ENCODE peak calls at places on chromosomes 7 and 10, in seven cellular contexts. One of them, this sample, is unnamed. For H3K36me3 and H3K9me3, the result is how much of the 10 kb centered on the place peaks cover.

GRCh38 chr10:113027574-113028392 is 77.7 kb downstream of the TCF7L2 start:
- DNase-seq in colonic mucosa: no peak
- DNase-seq in stomach: no peak
- DNase-seq in gastrocnemius medialis: no peak
- DNase-seq in spleen: no peak
- DNase-seq in MM.1S: no peak
- DNase-seq in heart left ventricle: no peak
- DNase-seq in this sample: no peak

GRCh38 chr10:117936136-117936535 is 110.6 kb downstream of the RAB11FIP2 start:
- DNase-seq in colonic mucosa: no peak
- DNase-seq in stomach: no peak
- DNase-seq in gastrocnemius medialis: peak
- DNase-seq in spleen: no peak
- DNase-seq in MM.1S: no peak
- DNase-seq in heart left ventricle: no peak
- DNase-seq in this sample: no peak

GRCh38 chr10:108090476-108091215 is 926.1 kb upstream of the SORCS1 start:
- DNase-seq in colonic mucosa: no peak
- DNase-seq in stomach: no peak
- DNase-seq in gastrocnemius medialis: no peak
- DNase-seq in spleen: peak
- DNase-seq in MM.1S: no peak
- DNase-seq in heart left ventricle: no peak
- DNase-seq in this sample: no peak

GRCh38 chr10:12419279-12419847 is 70.0 kb downstream of the CAMK1D start:
- DNase-seq in colonic mucosa: no peak
- DNase-seq in stomach: no peak
- DNase-seq in gastrocnemius medialis: peak
- DNase-seq in spleen: peak
- DNase-seq in MM.1S: no peak
- DNase-seq in heart left ventricle: no peak
- DNase-seq in this sample: no peak

GRCh38 chr10:60662917-60663614 is 115.2 kb upstream of the CDK1 start:
- DNase-seq in colonic mucosa: no peak
- DNase-seq in stomach: no peak
- DNase-seq in gastrocnemius medialis: no peak
- DNase-seq in spleen: no peak
- DNase-seq in MM.1S: no peak
- DNase-seq in heart left ventricle: no peak
- DNase-seq in this sample: no peak

GRCh38 chr7:143176128-143176527 is 7.1 kb upstream of the TAS2R39 start:
- DNase-seq in colonic mucosa: no peak
- DNase-seq in stomach: no peak
- DNase-seq in gastrocnemius medialis: no peak
- DNase-seq in spleen: no peak
- DNase-seq in MM.1S: no peak
- DNase-seq in heart left ventricle: no peak
- DNase-seq in this sample: no peak

GRCh38 chr10:128125416-128125943 is 743 bp downstream of the MKI67 start:
- DNase-seq in colonic mucosa: peak
- DNase-seq in stomach: no peak
- DNase-seq in gastrocnemius medialis: no peak
- DNase-seq in spleen: peak
- DNase-seq in MM.1S: peak
- DNase-seq in heart left ventricle: no peak
- DNase-seq in this sample: no peak

GRCh38 chr10:17923728-17924127 is 28.0 kb upstream of the SLC39A12 start:
- DNase-seq in colonic mucosa: peak
- DNase-seq in stomach: no peak
- DNase-seq in gastrocnemius medialis: peak
- DNase-seq in spleen: no peak
- DNase-seq in MM.1S: no peak
- DNase-seq in heart left ventricle: no peak
- DNase-seq in this sample: no peak

GRCh38 chr10:111357859-111358258 is 281.0 kb downstream of the ADRA2A start:
- DNase-seq in colonic mucosa: no peak
- DNase-seq in stomach: no peak
- DNase-seq in gastrocnemius medialis: no peak
- DNase-seq in spleen: no peak
- DNase-seq in MM.1S: no peak
- DNase-seq in heart left ventricle: no peak
- DNase-seq in this sample: no peak

GRCh38 chr10:44292390-44293002 is 92.4 kb downstream of the CXCL12 start:
- DNase-seq in colonic mucosa: no peak
- DNase-seq in stomach: no peak
- DNase-seq in gastrocnemius medialis: no peak
- DNase-seq in spleen: no peak
- DNase-seq in MM.1S: no peak
- DNase-seq in heart left ventricle: no peak
- DNase-seq in this sample: no peak

GRCh38 chr10:8069627-8070026 is 15.1 kb downstream of the GATA3 start:
- DNase-seq in colonic mucosa: no peak
- DNase-seq in stomach: no peak
- DNase-seq in gastrocnemius medialis: no peak
- DNase-seq in spleen: no peak
- DNase-seq in MM.1S: no peak
- DNase-seq in heart left ventricle: no peak
- DNase-seq in this sample: no peak
- H3K36me3 ChIP-seq in colonic mucosa: under half
- H3K36me3 ChIP-seq in stomach: under half
- H3K36me3 ChIP-seq in gastrocnemius medialis: under half
- H3K36me3 ChIP-seq in spleen: half or more
- H3K36me3 ChIP-seq in MM.1S: under half
- H3K36me3 ChIP-seq in heart left ventricle: under half
- H3K36me3 ChIP-seq in this sample: under half

GRCh38 chr10:287029-287428 is 151.8 kb downstream of the ZMYND11 start:
- DNase-seq in colonic mucosa: no peak
- DNase-seq in stomach: no peak
- DNase-seq in gastrocnemius medialis: no peak
- DNase-seq in spleen: no peak
- DNase-seq in MM.1S: no peak
- DNase-seq in heart left ventricle: no peak
- DNase-seq in this sample: no peak
- H3K27ac ChIP-seq in colonic mucosa: no peak
- H3K27ac ChIP-seq in stomach: no peak
- H3K27ac ChIP-seq in gastrocnemius medialis: no peak
- H3K27ac ChIP-seq in spleen: no peak
- H3K27ac ChIP-seq in MM.1S: no peak
- H3K27ac ChIP-seq in heart left ventricle: no peak
- H3K27ac ChIP-seq in this sample: no peak

GRCh38 chr7:56110611-56111010 is 4.3 kb upstream of the CHCHD2 start:
- DNase-seq in colonic mucosa: no peak
- DNase-seq in stomach: no peak
- DNase-seq in gastrocnemius medialis: no peak
- DNase-seq in spleen: no peak
- DNase-seq in MM.1S: peak
- DNase-seq in heart left ventricle: no peak
- DNase-seq in this sample: no peak
- H3K9me3 ChIP-seq in colonic mucosa: under half
- H3K9me3 ChIP-seq in stomach: under half
- H3K9me3 ChIP-seq in gastrocnemius medialis: under half
- H3K9me3 ChIP-seq in spleen: under half
- H3K9me3 ChIP-seq in MM.1S: under half
- H3K9me3 ChIP-seq in heart left ventricle: under half
- H3K9me3 ChIP-seq in this sample: under half

GRCh38 chr7:99456288-99456687 is 9.7 kb downstream of the ATP5MF start:
- DNase-seq in colonic mucosa: no peak
- DNase-seq in stomach: no peak
- DNase-seq in gastrocnemius medialis: no peak
- DNase-seq in spleen: no peak
- DNase-seq in MM.1S: no peak
- DNase-seq in heart left ventricle: no peak
- DNase-seq in this sample: no peak
- H3K36me3 ChIP-seq in colonic mucosa: under half
- H3K36me3 ChIP-seq in stomach: half or more
- H3K36me3 ChIP-seq in gastrocnemius medialis: half or more
- H3K36me3 ChIP-seq in spleen: half or more
- H3K36me3 ChIP-seq in MM.1S: under half
- H3K36me3 ChIP-seq in heart left ventricle: half or more
- H3K36me3 ChIP-seq in this sample: under half

DNA sequence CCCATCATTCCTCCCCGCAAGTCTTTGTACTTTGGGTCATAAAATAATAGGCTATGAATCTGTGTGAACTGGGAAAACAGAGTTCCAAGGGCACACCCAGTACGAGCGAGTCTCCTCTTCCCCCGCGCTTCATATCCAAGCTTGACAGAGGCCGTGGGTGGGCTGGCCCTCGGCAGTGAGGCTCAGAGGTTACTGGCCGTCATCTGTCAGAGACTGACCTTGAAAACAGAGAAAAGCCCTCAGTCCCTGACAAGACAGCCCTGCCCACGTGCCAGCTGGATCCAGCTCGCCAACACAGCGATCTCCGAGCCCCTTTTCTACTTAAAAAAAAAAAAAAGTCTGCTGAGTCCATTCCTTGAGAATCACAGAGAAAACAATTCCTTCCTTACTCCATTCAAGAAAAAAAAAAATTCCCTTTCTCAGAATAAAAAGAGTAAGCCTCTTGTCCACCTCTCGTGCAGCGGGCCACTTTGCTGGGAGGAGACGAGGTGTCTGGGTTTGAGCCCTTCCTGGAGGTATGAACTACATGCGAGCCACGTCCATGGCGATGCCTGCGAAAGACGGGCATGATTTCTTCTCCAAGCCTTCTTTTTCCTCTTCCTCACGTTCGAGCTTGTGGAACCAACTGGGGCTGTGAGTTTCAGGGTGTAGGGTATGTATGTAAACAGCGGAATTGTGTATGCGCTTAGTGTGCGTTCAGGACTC is 755 bp upstream of the BICC1 start:
- DNase-seq in colonic mucosa: peak
- DNase-seq in stomach: no peak
- DNase-seq in gastrocnemius medialis: peak
- DNase-seq in spleen: no peak
- DNase-seq in MM.1S: no peak
- DNase-seq in heart left ventricle: peak
- DNase-seq in this sample: no peak
- H3K27ac ChIP-seq in colonic mucosa: peak
- H3K27ac ChIP-seq in stomach: peak
- H3K27ac ChIP-seq in gastrocnemius medialis: peak
- H3K27ac ChIP-seq in spleen: no peak
- H3K27ac ChIP-seq in MM.1S: no peak
- H3K27ac ChIP-seq in heart left ventricle: peak
- H3K27ac ChIP-seq in this sample: no peak

DNA sequence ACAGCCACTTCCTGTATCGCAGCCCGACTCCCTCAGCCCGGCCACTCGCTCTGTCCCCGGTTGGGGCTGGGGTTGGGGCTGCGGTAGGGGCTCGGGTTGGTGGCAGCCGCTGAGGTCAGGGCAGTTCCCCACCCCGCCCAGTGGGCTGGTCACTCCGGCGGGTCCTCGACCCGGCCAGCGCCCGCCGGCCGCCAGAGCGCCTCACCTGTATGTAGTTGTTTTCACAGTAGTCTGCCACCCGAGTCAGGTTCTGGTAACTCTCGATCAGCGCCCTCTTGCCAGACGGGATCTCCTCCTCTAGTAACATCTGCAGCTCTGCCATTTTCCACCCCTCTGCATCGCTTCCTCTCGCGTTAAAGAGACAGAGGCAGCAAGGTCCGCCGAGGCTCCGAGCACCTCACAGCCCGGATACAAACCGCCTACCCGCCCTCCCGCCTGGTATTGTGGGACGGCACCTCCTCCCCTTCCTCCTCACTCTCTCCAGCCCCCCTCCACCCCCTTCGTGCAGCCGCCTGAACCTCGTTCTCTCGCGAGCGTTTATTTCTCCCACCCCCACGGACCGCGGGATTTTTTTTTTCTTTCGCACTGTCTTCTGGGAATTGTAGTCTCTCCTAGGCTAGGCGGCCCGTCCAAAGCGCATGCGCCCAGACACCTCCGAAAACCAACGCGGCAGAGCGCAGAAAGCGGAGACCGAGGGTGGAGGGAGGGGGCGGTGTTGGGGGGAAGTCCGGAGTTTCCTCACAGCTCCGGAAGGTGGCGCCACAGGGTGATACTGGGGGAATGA is at the start of gene ABI1:
- DNase-seq in colonic mucosa: peak
- DNase-seq in stomach: peak
- DNase-seq in gastrocnemius medialis: peak
- DNase-seq in spleen: peak
- DNase-seq in MM.1S: peak
- DNase-seq in heart left ventricle: peak
- DNase-seq in this sample: peak
- H3K9me3 ChIP-seq in colonic mucosa: under half
- H3K9me3 ChIP-seq in stomach: under half
- H3K9me3 ChIP-seq in gastrocnemius medialis: under half
- H3K9me3 ChIP-seq in spleen: under half
- H3K9me3 ChIP-seq in MM.1S: under half
- H3K9me3 ChIP-seq in heart left ventricle: under half
- H3K9me3 ChIP-seq in this sample: under half

GRCh38 chr7:158725506-158725800 is 20.8 kb upstream of the NCAPG2 start:
- DNase-seq in colonic mucosa: no peak
- DNase-seq in stomach: no peak
- DNase-seq in gastrocnemius medialis: no peak
- DNase-seq in spleen: no peak
- DNase-seq in MM.1S: no peak
- DNase-seq in heart left ventricle: no peak
- DNase-seq in this sample: no peak
- H3K36me3 ChIP-seq in colonic mucosa: under half
- H3K36me3 ChIP-seq in stomach: under half
- H3K36me3 ChIP-seq in gastrocnemius medialis: under half
- H3K36me3 ChIP-seq in spleen: under half
- H3K36me3 ChIP-seq in MM.1S: under half
- H3K36me3 ChIP-seq in heart left ventricle: under half
- H3K36me3 ChIP-seq in this sample: under half

DNA sequence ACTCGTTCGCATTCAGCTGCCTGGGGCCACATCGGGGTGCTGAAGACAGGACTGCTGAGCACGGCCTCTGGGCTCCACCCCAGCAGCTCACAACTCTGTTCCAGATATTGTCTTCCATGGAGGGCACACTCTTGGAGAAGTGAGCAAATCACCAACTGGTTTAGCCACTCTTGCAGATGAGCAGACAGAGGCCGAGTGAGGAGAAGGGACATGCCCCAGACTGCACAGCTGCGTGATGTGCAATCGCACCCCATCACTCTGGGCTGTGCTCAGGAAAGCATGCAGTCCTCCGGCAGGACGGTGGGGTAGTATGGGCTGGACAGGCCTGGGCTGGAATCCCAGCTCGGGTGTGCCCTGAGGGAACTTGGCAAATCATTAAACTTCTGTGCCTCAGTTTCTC is 111.6 kb downstream of the FAM53B start:
- DNase-seq in colonic mucosa: no peak
- DNase-seq in stomach: no peak
- DNase-seq in gastrocnemius medialis: no peak
- DNase-seq in spleen: peak
- DNase-seq in MM.1S: no peak
- DNase-seq in heart left ventricle: no peak
- DNase-seq in this sample: no peak
- H3K27ac ChIP-seq in colonic mucosa: no peak
- H3K27ac ChIP-seq in stomach: peak
- H3K27ac ChIP-seq in gastrocnemius medialis: peak
- H3K27ac ChIP-seq in spleen: no peak
- H3K27ac ChIP-seq in MM.1S: no peak
- H3K27ac ChIP-seq in heart left ventricle: peak
- H3K27ac ChIP-seq in this sample: no peak

GRCh38 chr10:130282492-130283233 is 146.5 kb downstream of the GLRX3 start:
- DNase-seq in colonic mucosa: no peak
- DNase-seq in stomach: no peak
- DNase-seq in gastrocnemius medialis: no peak
- DNase-seq in spleen: no peak
- DNase-seq in MM.1S: no peak
- DNase-seq in heart left ventricle: no peak
- DNase-seq in this sample: no peak
- H3K9me3 ChIP-seq in colonic mucosa: under half
- H3K9me3 ChIP-seq in stomach: half or more
- H3K9me3 ChIP-seq in gastrocnemius medialis: under half
- H3K9me3 ChIP-seq in spleen: half or more
- H3K9me3 ChIP-seq in MM.1S: under half
- H3K9me3 ChIP-seq in heart left ventricle: half or more
- H3K9me3 ChIP-seq in this sample: under half